ENCODE peak calls at places on chromosomes 5 and 9, in ten cellular contexts. P is tibial nerve, T is A549, S is SK-N-SH, J is ovary, Y is HepG2, E is esophagus muscularis mucosa, V is upper lobe of left lung, X is sigmoid colon, L is suprapubic skin. U is an unnamed sample. For H3K4me1, the result is how much of the 10 kb centered on the place peaks cover.

GRCh38 chr9:116174347-116174746 is 20.8 kb downstream of the PAPPA start:
- DNase-seq in E (no peak), S (no peak), Y (peak), P (no peak), V (no peak), L (no peak), J (no peak), X (no peak), T (peak), U (no peak)

GRCh38 chr5:1171340-1171941 is 30.0 kb upstream of the SLC6A19 start:
- DNase-seq in S (no peak), V (no peak), Y (no peak), E (no peak), X (no peak), L (no peak), J (no peak), P (no peak), T (peak), U (no peak)

GRCh38 chr5:1318659-1319251 is 23.9 kb upstream of the TERT start:
- DNase-seq in Y (no peak), E (no peak), T (no peak), L (peak), S (no peak), P (no peak), V (no peak), J (no peak), X (peak), U (peak)

GRCh38 chr9:35757527-35758275 is 3.6 kb upstream of the MSMP start:
- DNase-seq in J (no peak), P (no peak), X (no peak), L (no peak), T (peak), E (no peak), S (peak), Y (peak), V (peak), U (no peak)

GRCh38 chr9:81824802-81825770 is 103.1 kb upstream of the SPATA31D4 start:
- DNase-seq in L (no peak), T (no peak), Y (no peak), S (no peak), J (no peak), X (no peak), V (no peak), P (no peak), E (no peak), U (no peak)

GRCh38 chr9:129665814-129666511 is 516 bp downstream of the PRRX2 start:
- DNase-seq in S (peak), P (no peak), X (no peak), Y (no peak), V (no peak), E (no peak), J (no peak), T (no peak), L (no peak), U (no peak)

GRCh38 chr5:40271476-40271875 is 408.2 kb upstream of the PTGER4 start:
- DNase-seq in J (no peak), P (no peak), V (no peak), X (no peak), S (no peak), L (no peak), Y (no peak), E (no peak), T (no peak), U (no peak)

GRCh38 chr5:58462623-58463230 is 2.8 kb upstream of the PLK2 start:
- DNase-seq in Y (peak), P (no peak), T (peak), E (no peak), S (peak), X (no peak), V (no peak), L (no peak), J (peak), U (peak)

GRCh38 chr9:104276709-104277245 is 182.7 kb downstream of the SMC2 start:
- DNase-seq in E (no peak), P (no peak), L (no peak), V (no peak), T (no peak), X (no peak), S (no peak), Y (no peak), J (no peak), U (no peak)

GRCh38 chr9:85978496-85978895 is 37.5 kb downstream of the NAA35 start:
- DNase-seq in P (no peak), Y (no peak), J (no peak), S (no peak), T (no peak), V (no peak), X (no peak), L (no peak), E (no peak), U (no peak)

DNA sequence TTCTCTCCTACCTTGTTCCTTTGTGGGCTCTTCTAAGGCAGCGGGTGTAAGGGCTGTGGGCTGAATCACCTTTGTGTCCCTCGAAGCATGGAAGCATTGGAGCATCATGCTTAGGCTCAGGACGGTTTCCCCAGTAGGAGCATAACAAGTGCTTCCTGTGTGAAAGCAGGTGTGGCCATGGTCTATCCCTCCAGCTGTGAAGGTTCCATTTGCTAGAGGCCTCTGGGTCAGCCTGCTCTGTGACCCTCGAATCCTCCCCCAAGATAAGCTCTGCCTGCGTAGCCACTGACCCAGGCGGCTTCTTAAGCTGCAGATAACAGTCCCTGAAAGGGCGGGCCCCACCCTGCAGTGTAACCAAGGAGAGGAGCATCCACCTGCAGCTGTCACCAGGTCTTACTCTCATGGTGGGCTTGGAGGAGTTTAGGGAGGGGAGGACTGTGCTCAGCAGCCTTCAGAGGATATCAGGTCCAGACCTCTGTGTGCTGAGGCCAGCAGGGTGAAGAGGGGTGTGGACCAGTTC is 8.4 kb upstream of the NDST1 start:
- DNase-seq in V (no peak), Y (no peak), P (no peak), X (no peak), S (no peak), E (no peak), L (no peak), T (no peak), J (no peak), U (no peak)
- TF ChIP-seq EP300 in V (no peak), Y (no peak), P (no peak), X (no peak), S (no peak), E (no peak), L (no peak), T (no peak), J (no peak), U (no peak)

DNA sequence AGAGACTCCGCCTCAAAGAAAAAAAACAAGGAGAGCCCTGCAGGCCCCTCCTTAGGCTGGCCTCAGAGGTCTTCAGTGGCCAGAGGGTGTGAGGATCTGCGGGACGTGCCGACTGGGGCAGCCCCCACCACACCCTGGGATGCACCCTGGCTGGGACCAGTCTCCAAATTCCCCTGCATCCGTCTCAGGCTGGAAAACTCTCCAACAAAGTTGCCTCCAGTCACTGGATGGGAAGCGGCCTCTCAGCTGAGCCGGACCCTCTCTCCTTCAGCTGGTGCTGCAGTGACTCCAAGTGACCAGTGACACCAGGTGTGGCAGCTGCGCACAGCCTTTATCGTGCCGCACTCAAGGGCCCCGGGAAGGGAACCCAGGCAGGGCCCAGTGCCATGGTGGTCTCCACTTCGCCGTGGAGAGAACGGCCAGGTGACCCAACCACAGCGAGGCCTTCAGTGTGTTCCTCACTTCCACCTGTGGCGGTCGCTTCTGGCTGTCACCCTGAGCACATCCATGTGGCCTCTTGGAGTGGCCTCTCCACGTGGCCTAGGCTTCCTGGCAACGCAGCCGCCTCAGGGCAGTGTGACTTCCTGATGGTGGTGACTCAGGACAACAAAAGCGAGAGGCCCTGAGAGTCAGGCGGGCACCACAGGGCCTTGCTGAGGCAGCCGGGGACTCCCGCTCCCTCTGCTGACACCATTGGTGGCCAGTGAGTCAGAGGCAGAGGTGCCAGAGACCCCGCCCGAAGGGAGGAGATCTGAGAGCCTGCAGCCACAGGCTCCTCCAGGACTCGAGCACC is 19.3 kb upstream of the CAMSAP1 start:
- DNase-seq in Y (no peak), V (peak), T (peak), L (no peak), S (no peak), E (no peak), P (no peak), X (no peak), J (no peak), U (no peak)
- H3K4me1 ChIP-seq in Y (under half), V (under half), T (under half), L (under half), S (under half), E (under half), P (under half), X (under half), J (under half), U (under half)

DNA sequence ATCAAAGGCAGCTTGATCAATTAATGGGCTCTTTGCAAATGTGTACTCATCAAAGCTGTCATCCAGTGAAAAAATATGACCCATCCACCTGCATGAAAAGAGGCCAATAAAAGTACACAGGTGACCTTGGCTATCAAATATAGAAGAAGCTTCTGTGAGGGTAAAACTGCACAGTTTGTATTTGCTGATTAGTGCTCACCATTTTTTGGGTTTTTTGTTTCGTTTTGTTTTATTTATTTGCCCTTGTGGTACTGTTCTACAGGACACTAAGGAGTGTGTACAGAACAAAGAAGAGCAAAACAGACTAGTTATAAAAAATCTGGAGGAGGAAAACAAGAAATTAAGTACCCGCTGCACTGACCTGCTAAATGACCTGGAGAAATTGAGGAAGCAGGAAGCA is 101.3 kb downstream of the CNTLN start:
- DNase-seq in E (no peak), P (no peak), Y (no peak), V (no peak), T (no peak), J (no peak), S (no peak), L (no peak), X (no peak), U (no peak)
- TF ChIP-seq EP300 in E (no peak), P (no peak), Y (no peak), V (no peak), T (no peak), J (no peak), S (no peak), L (no peak), X (no peak), U (no peak)

GRCh38 chr5:142821733-142822487 is 51.7 kb downstream of the ARHGAP26 start:
- DNase-seq in T (peak), L (no peak), Y (peak), V (no peak), E (no peak), J (no peak), P (no peak), X (no peak), S (no peak), U (no peak)

GRCh38 chr5:142820447-142820846 is 50.3 kb downstream of the ARHGAP26 start:
- DNase-seq in J (no peak), E (no peak), Y (peak), X (no peak), T (no peak), S (no peak), P (no peak), L (no peak), V (no peak), U (peak)

GRCh38 chr5:142819292-142819691 is 49.1 kb downstream of the ARHGAP26 start:
- DNase-seq in E (no peak), S (no peak), V (no peak), X (no peak), P (no peak), L (no peak), J (no peak), T (no peak), Y (no peak), U (peak)

GRCh38 chr5:142819816-142820215 is 49.6 kb downstream of the ARHGAP26 start:
- DNase-seq in L (no peak), J (no peak), S (no peak), P (no peak), V (no peak), Y (no peak), T (no peak), E (no peak), X (no peak), U (no peak)

DNA sequence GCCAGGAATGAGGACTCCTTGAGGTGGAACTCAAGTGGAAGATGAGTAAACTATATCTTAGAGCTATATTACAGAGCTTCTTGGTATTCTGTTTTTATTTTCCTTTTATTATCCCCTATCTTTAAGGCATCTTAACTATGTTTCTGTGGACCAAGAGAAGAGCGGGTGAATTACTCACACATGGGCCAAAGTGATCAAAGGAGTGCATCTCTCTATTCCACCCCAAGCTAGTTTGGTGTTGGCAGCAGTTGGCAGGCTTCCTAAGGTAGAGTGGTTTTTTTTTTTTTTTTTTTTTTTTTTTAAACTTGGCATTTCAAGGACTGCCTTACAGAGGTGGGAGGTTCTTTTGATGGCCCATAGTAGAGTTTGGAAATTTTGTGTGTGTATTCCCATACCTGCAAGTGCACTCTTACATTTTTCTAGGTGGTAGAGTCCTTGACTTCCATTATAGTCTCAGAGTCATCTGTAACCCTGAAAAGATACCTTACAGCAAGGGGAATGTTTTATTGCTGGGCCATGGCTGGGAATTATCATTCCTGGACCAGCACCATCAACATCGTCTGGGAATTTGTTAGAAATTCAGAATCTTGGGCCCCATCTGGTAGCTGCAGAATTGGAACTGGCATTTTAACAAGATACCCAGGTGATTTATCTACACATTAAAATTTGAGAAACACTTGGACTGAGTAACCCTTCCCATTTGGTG is 51.0 kb downstream of the ARHGAP26 start:
- DNase-seq in S (no peak), P (no peak), J (no peak), E (no peak), X (no peak), T (no peak), V (no peak), Y (no peak), L (no peak), U (no peak)
- H3K4me1 ChIP-seq in S (half or more), P (under half), J (under half), E (half or more), X (under half), T (half or more), V (under half), Y (half or more), L (half or more), U (half or more)